ENCODE peak calls at places on chromosomes 13 and 19, in six cellular contexts. K is fibroblast of the conjunctiva; J is NCI-H1417; U is B cell; Y is stimulated activated CD8-positive, alpha-beta memory T cell treated with anti-CD3 and anti-CD28 coated beads, Interleukin-4, amount 100 ng/mL, for 1 hour; M is Calu3. P is an unnamed sample.

GRCh38 chr13:49731766-49732165 is 40.5 kb upstream of the EBPL start:
- DNase-seq in K (peak), J (no peak), U (no peak), Y (no peak), M (no peak), P (peak)

GRCh38 chr19:34172661-34173144 is 399 bp downstream of the LSM14A start:
- DNase-seq in K (no peak), J (no peak), U (no peak), Y (peak), M (peak), P (no peak)

GRCh38 chr13:40445557-40445990 is 220.9 kb downstream of the FOXO1 start:
- DNase-seq in K (no peak), J (peak), U (peak), Y (no peak), M (no peak), P (no peak)

GRCh38 chr19:45218887-45219780 is 26.1 kb downstream of the EXOC3L2 start:
- DNase-seq in K (no peak), J (no peak), U (no peak), Y (no peak), M (no peak), P (no peak)

GRCh38 chr19:47161876-47162489 is 31.3 kb downstream of the SAE1 start:
- DNase-seq in K (peak), J (no peak), U (no peak), Y (no peak), M (no peak), P (peak)

GRCh38 chr19:1451916-1452801 is 2.2 kb downstream of the APC2 start:
- DNase-seq in K (no peak), J (no peak), U (no peak), Y (no peak), M (no peak), P (no peak)

GRCh38 chr19:47778954-47779351 is 450 bp downstream of the SELENOW start:
- DNase-seq in K (no peak), J (no peak), U (no peak), Y (no peak), M (peak), P (no peak)

GRCh38 chr13:110885966-110886365 is 28.9 kb downstream of the ANKRD10 start:
- DNase-seq in K (no peak), J (no peak), U (no peak), Y (no peak), M (no peak), P (no peak)

GRCh38 chr19:18385675-18386542 is at the start of gene GDF15:
- DNase-seq in K (peak), J (no peak), U (no peak), Y (no peak), M (peak), P (peak)

GRCh38 chr13:27006519-27007161 is 165.0 kb downstream of the USP12 start:
- DNase-seq in K (no peak), J (peak), U (no peak), Y (no peak), M (peak), P (peak)

GRCh38 chr19:27892500-27892899 is 1320.5 kb downstream of the UQCRFS1 start:
- DNase-seq in K (no peak), J (no peak), U (no peak), Y (no peak), M (no peak), P (no peak)

GRCh38 chr19:47324502-47324901 is 7.5 kb upstream of the C5AR2 start:
- DNase-seq in K (no peak), J (no peak), U (no peak), Y (no peak), M (no peak), P (no peak)

GRCh38 chr13:97116754-97117153 is 105.4 kb upstream of the MBNL2 start:
- DNase-seq in K (no peak), J (no peak), U (no peak), Y (no peak), M (no peak), P (peak)

GRCh38 chr19:18274776-18275356 is 614 bp upstream of the IQCN start:
- DNase-seq in K (peak), J (no peak), U (no peak), Y (no peak), M (peak), P (peak)

GRCh38 chr19:55118401-55118991 is 1.1 kb upstream of the PPP1R12C start:
- DNase-seq in K (no peak), J (no peak), U (no peak), Y (no peak), M (no peak), P (no peak)

GRCh38 chr13:113176822-113177221 is 18.4 kb downstream of the PROZ start:
- DNase-seq in K (no peak), J (no peak), U (no peak), Y (no peak), M (no peak), P (no peak)

P was measured in IMR-90.